ENCODE peak calls at places on chromosomes 12 and 14, in ten cellular contexts. B is CD4-positive, alpha-beta T cell; P is midbrain; R is ACHN; Q is NCI-H82; G is dermis blood vessel endothelial cell; W is NCI-H1417; L is AG08395; V is A172; C is hypothalamus. F is an unnamed sample.

GRCh38 chr14:51093371-51094281 is 1.3 kb downstream of the TRIM9 start:
- DNase-seq in B (peak), P (peak), R (peak), Q (peak), G (no peak), W (peak), L (no peak), V (no peak), C (peak), F (peak)

GRCh38 chr12:105253882-105254513 is 18.0 kb upstream of the APPL2 start:
- DNase-seq in B (no peak), P (no peak), R (peak), Q (peak), G (peak), W (no peak), L (peak), V (peak), C (no peak), F (peak)

GRCh38 chr12:69024413-69024812 is 91.4 kb upstream of the CPM start:
- DNase-seq in B (no peak), P (no peak), R (peak), Q (no peak), G (no peak), W (peak), L (no peak), V (peak), C (no peak), F (peak)

GRCh38 chr12:99771659-99772058 is 124.1 kb downstream of the GARIN6 start:
- DNase-seq in B (no peak), P (no peak), R (no peak), Q (no peak), G (no peak), W (no peak), L (no peak), V (no peak), C (no peak), F (no peak)

GRCh38 chr12:105414088-105414487 is 83.6 kb downstream of the C12orf75 start:
- DNase-seq in B (no peak), P (no peak), R (no peak), Q (no peak), G (no peak), W (no peak), L (no peak), V (no peak), C (no peak), F (no peak)

GRCh38 chr14:100711493-100711892 is 15.2 kb upstream of the DLK1 start:
- DNase-seq in B (no peak), P (no peak), R (no peak), Q (peak), G (peak), W (no peak), L (no peak), V (no peak), C (no peak), F (no peak)

GRCh38 chr14:104442107-104442551 is 137.4 kb upstream of the C14orf180 start:
- DNase-seq in B (no peak), P (no peak), R (no peak), Q (no peak), G (no peak), W (no peak), L (no peak), V (no peak), C (no peak), F (no peak)

GRCh38 chr14:77139540-77140342 is 1.9 kb downstream of the ZDHHC22 start:
- DNase-seq in B (no peak), P (peak), R (peak), Q (peak), G (peak), W (peak), L (peak), V (no peak), C (peak), F (peak)

GRCh38 chr12:106417926-106418910 is 60.7 kb downstream of the POLR3B start:
- DNase-seq in B (no peak), P (no peak), R (peak), Q (peak), G (peak), W (no peak), L (peak), V (peak), C (no peak), F (peak)

GRCh38 chr14:39169541-39169900 is 612 bp downstream of the TRAPPC6B start:
- DNase-seq in B (no peak), P (peak), R (peak), Q (no peak), G (peak), W (no peak), L (no peak), V (no peak), C (no peak), F (peak)

F was measured in astrocyte of the hippocampus.